ENCODE peak calls at places on chromosomes 4 and X, in seven cellular contexts. G is HCT116, U is GM12878, D is SK-N-SH, F is HepG2, H is K562, K is H1. R is an unnamed sample.

GRCh38 chr4:173288296-173288695 is 45.9 kb downstream of the HMGB2 start:
- DNase-seq in K (peak), U (peak), D (peak), F (peak), H (peak), G (peak), R (peak)

GRCh38 chr4:38867478-38868054 is at the start of gene FAM114A1:
- DNase-seq in K (no peak), H (peak), D (peak), G (no peak), F (peak), U (no peak), R (no peak)

GRCh38 chr4:76087007-76087769 is 12.7 kb downstream of the ART3 start:
- DNase-seq in D (peak), K (peak), U (no peak), H (peak), G (peak), F (peak), R (peak)

GRCh38 chr4:126800723-126801191 is 832.0 kb upstream of the INTU start:
- DNase-seq in F (no peak), H (no peak), D (no peak), G (no peak), U (no peak), K (no peak), R (no peak)

GRCh38 chrX:1911401-1912131 is 296.7 kb downstream of the ASMT start:
- DNase-seq in K (no peak), U (no peak), G (no peak), F (no peak), D (no peak), H (no peak), R (no peak)

GRCh38 chrX:25020391-25021131 is 4.8 kb upstream of the ARX start:
- DNase-seq in H (peak), U (no peak), D (peak), G (no peak), K (no peak), F (no peak), R (no peak)

GRCh38 chrX:42752730-42753129 is 25.2 kb downstream of the PPP1R2C start:
- DNase-seq in D (no peak), K (no peak), H (no peak), U (no peak), G (no peak), F (no peak), R (no peak)

GRCh38 chr4:169611991-169612868 is at the start of gene NEK1:
- DNase-seq in K (peak), F (peak), H (peak), U (peak), D (peak), G (peak), R (peak)

GRCh38 chrX:42143866-42144592 is 220.7 kb upstream of the CASK start:
- DNase-seq in K (no peak), G (no peak), F (no peak), H (no peak), U (no peak), D (no peak), R (no peak)

GRCh38 chr4:101790521-101791188 is at the start of gene BANK1:
- DNase-seq in D (peak), H (no peak), U (peak), F (peak), G (peak), K (peak), R (peak)

GRCh38 chrX:40440841-40441240 is 139.9 kb upstream of the ATP6AP2 start:
- DNase-seq in D (no peak), K (no peak), G (no peak), F (no peak), H (no peak), U (no peak), R (no peak)

GRCh38 chrX:31884535-31884934 is 812.7 kb upstream of the FTHL17 start:
- DNase-seq in U (no peak), G (no peak), K (no peak), F (no peak), H (no peak), D (no peak), R (no peak)

GRCh38 chr4:168622600-168622999 is 125.7 kb downstream of the PALLD start:
- DNase-seq in G (no peak), H (no peak), K (no peak), U (no peak), F (no peak), D (no peak), R (no peak)

GRCh38 chr4:127604949-127605709 is 27.6 kb upstream of the INTU start:
- DNase-seq in K (peak), H (peak), U (no peak), D (peak), G (peak), F (peak), R (no peak)

GRCh38 chr4:107034091-107034698 is 1.9 kb downstream of the DKK2 start:
- DNase-seq in F (peak), D (peak), K (no peak), U (no peak), H (no peak), G (no peak), R (no peak)

GRCh38 chrX:48451708-48452107 is 18.4 kb downstream of the SLC38A5 start:
- DNase-seq in U (no peak), K (no peak), F (no peak), G (no peak), H (no peak), D (no peak), R (no peak)

GRCh38 chrX:151725338-151725614 is 9.3 kb upstream of the CNGA2 start:
- DNase-seq in H (no peak), G (no peak), F (no peak), U (no peak), D (no peak), K (no peak), R (no peak)

DNA sequence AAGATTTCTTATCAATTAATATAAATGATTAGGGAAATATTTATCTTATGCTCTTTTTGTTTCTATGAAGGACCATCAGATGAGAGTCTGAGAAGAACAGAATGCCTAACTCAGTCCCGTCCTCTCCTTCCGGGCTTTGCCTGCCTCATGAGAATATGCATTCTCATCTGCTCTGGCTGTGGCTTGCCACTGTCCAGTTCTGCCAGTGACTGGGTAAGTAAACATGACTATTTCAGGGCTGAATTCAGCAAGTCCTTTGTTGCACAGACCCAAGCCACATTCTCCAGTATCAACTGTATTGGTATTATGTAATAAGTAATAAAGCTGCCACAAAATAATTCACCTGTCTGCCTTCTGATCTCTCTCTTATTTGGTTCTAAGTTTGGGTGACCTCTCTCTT is 110.7 kb downstream of the WDFY3 start:
- DNase-seq in D (no peak), U (no peak), K (no peak), H (no peak), F (peak), G (no peak), R (no peak)
- TF ChIP-seq SIN3A in D (no peak), U (no peak), K (no peak), H (no peak), F (no peak), G (no peak), R (no peak)

DNA sequence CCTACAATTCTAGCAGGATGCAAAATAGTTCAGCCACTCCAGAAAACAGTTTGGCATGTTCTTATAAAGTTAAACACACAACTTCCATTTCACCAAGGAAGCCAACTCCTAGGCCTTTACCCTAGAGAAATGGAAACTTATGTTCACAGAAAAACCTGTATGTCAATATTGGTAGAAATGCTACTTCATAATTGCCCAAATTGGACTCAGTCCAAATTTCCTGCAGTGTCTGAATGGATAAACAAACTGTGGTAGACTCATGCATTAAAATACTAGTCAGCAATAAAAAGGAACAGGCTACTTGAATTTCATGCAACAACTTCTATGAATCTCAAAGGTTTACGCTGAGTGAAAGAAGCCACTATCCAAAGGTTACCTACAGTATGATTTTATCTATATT is 1738.8 kb upstream of the IGFBP7 start:
- DNase-seq in D (no peak), U (no peak), K (no peak), F (no peak), H (no peak), G (no peak), R (no peak)
- TF ChIP-seq SIN3A in D (no peak), U (no peak), K (no peak), F (no peak), H (no peak), G (no peak), R (no peak)

GRCh38 chr4:177479063-177479462 is 36.8 kb upstream of the AGA start:
- DNase-seq in U (no peak), K (no peak), G (no peak), H (no peak), F (no peak), D (no peak), R (no peak)

GRCh38 chr4:177478496-177478895 is 36.3 kb upstream of the AGA start:
- DNase-seq in G (no peak), H (no peak), D (no peak), K (no peak), F (no peak), U (no peak), R (no peak)

DNA sequence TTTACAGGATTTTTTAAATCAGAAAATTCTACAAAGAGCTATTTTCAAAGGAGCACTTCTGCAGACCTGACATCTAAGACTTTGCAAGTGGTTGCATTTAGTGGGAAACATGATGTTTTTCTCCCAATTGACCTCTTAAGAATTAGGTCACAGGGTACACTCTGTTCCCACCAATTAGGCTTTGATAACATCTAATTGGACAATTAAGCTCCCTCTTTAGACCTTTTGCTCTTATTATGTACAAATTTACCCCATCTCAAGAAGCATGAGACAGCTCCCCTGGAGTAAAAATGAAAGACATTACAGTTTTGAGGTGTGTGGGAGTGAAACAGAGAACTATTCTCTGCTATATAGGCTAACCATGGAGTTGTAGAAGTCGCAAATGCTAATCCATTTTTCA is 31.8 kb upstream of the AGA start:
- DNase-seq in F (no peak), D (peak), H (no peak), U (no peak), G (no peak), K (no peak), R (no peak)
- TF ChIP-seq SIN3A in F (no peak), D (no peak), H (no peak), U (no peak), G (no peak), K (no peak), R (no peak)

DNA sequence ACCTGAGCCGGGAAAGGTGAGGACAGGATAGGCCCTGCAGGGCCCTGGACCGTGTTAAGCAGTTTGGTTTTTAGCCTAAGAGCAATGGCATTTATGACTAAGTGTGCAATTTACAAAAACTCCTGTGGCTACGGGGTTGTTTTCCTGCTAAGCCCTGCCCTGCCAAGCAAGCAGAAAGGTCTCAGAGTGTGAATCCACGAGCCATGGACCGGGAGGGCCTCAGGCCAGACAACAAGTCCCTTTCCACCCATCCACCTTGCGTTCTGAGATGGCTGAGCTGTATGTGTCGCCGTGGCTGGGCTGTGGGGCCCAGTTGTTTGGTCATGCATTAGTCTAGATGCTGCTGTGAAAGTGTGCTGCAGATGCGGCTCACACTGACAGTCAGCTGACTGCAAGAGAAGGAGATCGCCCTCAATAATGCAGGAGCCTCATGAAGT is 33.9 kb upstream of the AFAP1 start:
- DNase-seq in G (no peak), H (no peak), K (no peak), D (no peak), U (no peak), F (no peak), R (no peak)
- TF ChIP-seq SIN3A in G (no peak), H (no peak), K (no peak), D (no peak), U (no peak), F (no peak), R (no peak)

DNA sequence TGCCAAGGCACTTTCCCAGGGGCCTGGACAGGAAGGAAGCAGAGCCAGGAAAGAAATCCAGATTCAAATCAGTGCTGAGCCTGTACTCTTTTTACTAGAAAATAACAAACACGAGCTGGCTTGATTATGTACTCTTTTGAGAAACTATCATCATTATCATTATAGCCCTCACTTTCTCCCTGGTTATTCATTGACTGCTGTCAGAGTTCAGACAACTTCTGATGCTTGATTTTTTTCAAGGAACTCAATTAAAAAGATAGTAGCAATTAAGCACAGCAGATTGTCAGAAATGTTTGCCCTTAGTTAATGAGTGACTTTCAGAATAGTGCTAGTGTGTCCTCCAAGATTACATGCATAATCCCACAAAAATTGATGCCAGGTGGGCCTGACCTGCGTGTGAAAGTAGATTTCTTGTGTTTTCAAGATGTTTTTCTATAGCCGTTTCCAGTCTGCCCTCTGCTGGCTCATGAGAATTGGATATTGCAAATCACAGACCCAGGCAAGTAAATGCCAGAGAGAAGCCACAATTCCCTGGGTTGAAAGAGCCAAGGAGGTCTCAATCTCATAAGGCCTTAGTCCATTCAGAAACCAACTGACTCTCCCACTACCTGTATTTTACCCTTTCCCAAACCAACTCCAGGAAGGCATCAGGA is 14.3 kb upstream of the PNPLA4 start:
- DNase-seq in K (no peak), U (no peak), D (no peak), G (no peak), H (no peak), F (peak), R (no peak)
- TF ChIP-seq SIN3A in K (no peak), U (no peak), D (no peak), G (no peak), H (no peak), F (no peak), R (no peak)